ENCODE peak calls at places on chromosomes 13 and 19, in four cellular contexts. D is cardiac fibroblast, P is HAP-1, V is iPS-NIHi11. T is an unnamed sample.

GRCh38 chr19:51703655-51704515 is 10.8 kb downstream of the SPACA6 start:
- DNase-seq in D (peak), V (peak), P (peak), T (peak)

GRCh38 chr13:41565221-41565620 is 107.9 kb downstream of the RGCC start:
- DNase-seq in P (no peak), D (peak), V (no peak), T (no peak)

GRCh38 chr19:50432221-50432626 is 468 bp upstream of the MYBPC2 start:
- DNase-seq in D (no peak), V (peak), P (no peak), T (no peak)

GRCh38 chr13:27309401-27309958 is 38.9 kb downstream of the RASL11A start:
- DNase-seq in V (no peak), D (no peak), P (no peak), T (no peak)

GRCh38 chr19:10009269-10009665 is 1.0 kb downstream of the COL5A3 start:
- DNase-seq in P (no peak), D (peak), V (peak), T (peak)

GRCh38 chr19:55641376-55642152 is 762 bp downstream of the ZNF580 start:
- DNase-seq in D (peak), V (no peak), P (no peak), T (no peak)

GRCh38 chr13:60701919-60702318 is 304.9 kb downstream of the TDRD3 start:
- DNase-seq in V (no peak), P (no peak), D (no peak), T (no peak)

GRCh38 chr13:33953203-33953602 is 135.3 kb downstream of the RFC3 start:
- DNase-seq in P (no peak), D (peak), V (no peak), T (no peak)

GRCh38 chr19:57914517-57914916 is 1.9 kb downstream of the ZNF417 start:
- DNase-seq in D (no peak), P (no peak), V (no peak), T (no peak)

GRCh38 chr13:97743946-97744345 is 209.5 kb upstream of the IPO5 start:
- DNase-seq in V (no peak), D (peak), P (no peak), T (no peak)

GRCh38 chr13:23658929-23659541 is 88.8 kb downstream of the TNFRSF19 start:
- DNase-seq in D (no peak), P (no peak), V (no peak), T (no peak)

GRCh38 chr13:74930402-74931165 is 551.4 kb downstream of the TBC1D4 start:
- DNase-seq in P (no peak), D (peak), V (no peak), T (no peak)

GRCh38 chr13:33918199-33918932 is 100.4 kb downstream of the RFC3 start:
- DNase-seq in D (peak), V (peak), P (no peak), T (no peak)

GRCh38 chr13:94641432-94641941 is 39.8 kb downstream of the GPR180 start:
- DNase-seq in P (no peak), D (peak), V (no peak), T (no peak)

GRCh38 chr13:102580552-102581169 is 16.1 kb upstream of the TPP2 start:
- DNase-seq in D (peak), V (peak), P (peak), T (peak)

GRCh38 chr19:16369664-16370576 is 45.3 kb downstream of the KLF2 start:
- DNase-seq in V (no peak), P (no peak), D (no peak), T (peak)

GRCh38 chr19:41569481-41570150 is 6.3 kb upstream of the CEACAM21 start:
- DNase-seq in P (no peak), V (no peak), D (no peak), T (no peak)

GRCh38 chr19:19628499-19629134 is 597 bp upstream of the LPAR2 start:
- DNase-seq in V (peak), D (no peak), P (no peak), T (peak)

GRCh38 chr19:5253403-5254110 is 87.1 kb downstream of the PTPRS start:
- DNase-seq in V (no peak), P (no peak), D (peak), T (no peak)

GRCh38 chr13:100306444-100306999 is 217.6 kb downstream of the PCCA start:
- DNase-seq in D (no peak), P (no peak), V (no peak), T (no peak)

GRCh38 chr19:50417138-50417849 is 1.4 kb upstream of the SPIB start:
- DNase-seq in D (no peak), V (no peak), P (no peak), T (no peak)

GRCh38 chr13:103354189-103354588 is 288.0 kb upstream of the SLC10A2 start:
- DNase-seq in V (no peak), P (no peak), D (no peak), T (no peak)

GRCh38 chr13:93249259-93249917 is 22.8 kb downstream of the GPC6 start:
- DNase-seq in P (no peak), V (no peak), D (peak), T (no peak)

GRCh38 chr13:94249512-94249911 is 230.0 kb downstream of the DCT start:
- DNase-seq in V (peak), D (peak), P (peak), T (no peak)

GRCh38 chr19:51668167-51668566 is 21.5 kb upstream of the SIGLEC14 start:
- DNase-seq in V (no peak), D (no peak), P (no peak), T (no peak)

GRCh38 chr13:37869506-37869755 is 141 bp downstream of the TRPC4 start:
- DNase-seq in D (no peak), P (peak), V (no peak), T (no peak)

GRCh38 chr19:1907563-1908363 is 2.6 kb downstream of the ADAT3 start:
- DNase-seq in D (no peak), V (no peak), P (no peak), T (no peak)

GRCh38 chr19:8208119-8208709 is 956 bp upstream of the CERS4 start:
- DNase-seq in D (no peak), V (peak), P (no peak), T (no peak)

GRCh38 chr19:4376991-4377781 is 23.2 kb downstream of the SH3GL1 start:
- DNase-seq in V (no peak), P (no peak), D (no peak), T (no peak)

GRCh38 chr13:44283598-44283997 is 90.0 kb upstream of the SERP2 start:
- DNase-seq in P (no peak), D (no peak), V (no peak), T (no peak)

GRCh38 chr13:112740502-112741131 is 50.8 kb downstream of the ATP11A start:
- DNase-seq in P (no peak), D (peak), V (no peak), T (no peak)

GRCh38 chr19:55091955-55092354 is 16.3 kb downstream of the EPS8L1 start:
- DNase-seq in P (no peak), D (no peak), V (peak), T (no peak)

GRCh38 chr13:113835461-113836274 is 28.2 kb downstream of the GAS6 start:
- DNase-seq in D (peak), V (no peak), P (no peak), T (no peak)

GRCh38 chr13:85411608-85412007 is 387.6 kb downstream of the SLITRK6 start:
- DNase-seq in D (no peak), P (no peak), V (no peak), T (no peak)

GRCh38 chr13:95660981-95661581 is 15.9 kb upstream of the DNAJC3 start:
- DNase-seq in V (peak), P (peak), D (peak), T (no peak)